ENCODE peak calls at places on chromosomes 7 and 10, in seven cellular contexts. A is OCI-LY7, W is GM23338, C is nephron progenitor cell, L is D341Med, M is amygdala, T is Calu3. G is an unnamed sample.

GRCh38 chr10:87093461-87094372 is 926 bp downstream of the GLUD1 start:
- DNase-seq in A (peak), W (peak), C (peak), L (peak), M (no peak), T (peak), G (no peak)

GRCh38 chr10:46019541-46020343 is 10.7 kb downstream of the NCOA4 start:
- DNase-seq in A (peak), W (peak), C (no peak), L (no peak), M (peak), T (no peak), G (no peak)

GRCh38 chr7:24722386-24723177 is 34.7 kb downstream of the GSDME start:
- DNase-seq in A (peak), W (peak), C (peak), L (peak), M (no peak), T (peak), G (no peak)

GRCh38 chr7:144011458-144012230 is 11.5 kb downstream of the OR6B1 start:
- DNase-seq in A (no peak), W (no peak), C (no peak), L (no peak), M (no peak), T (no peak), G (no peak)

GRCh38 chr7:44103941-44104879 is at the start of gene AEBP1:
- DNase-seq in A (peak), W (peak), C (peak), L (peak), M (no peak), T (no peak), G (no peak)

GRCh38 chr10:133210398-133211140 is 19.4 kb upstream of the UTF1 start:
- DNase-seq in A (no peak), W (no peak), C (no peak), L (no peak), M (no peak), T (no peak), G (no peak)

GRCh38 chr10:110864662-110865140 is 7.0 kb upstream of the PDCD4 start:
- DNase-seq in A (peak), W (no peak), C (no peak), L (no peak), M (no peak), T (no peak), G (no peak)

GRCh38 chr7:50596484-50596883 is 31.3 kb upstream of the DDC start:
- DNase-seq in A (no peak), W (no peak), C (no peak), L (no peak), M (no peak), T (no peak), G (no peak)

GRCh38 chr7:133477786-133478185 is 224.9 kb downstream of the EXOC4 start:
- DNase-seq in A (no peak), W (no peak), C (no peak), L (no peak), M (no peak), T (no peak), G (no peak)

GRCh38 chr10:58712982-58713381 is 200.3 kb downstream of the BICC1 start:
- DNase-seq in A (no peak), W (peak), C (no peak), L (no peak), M (no peak), T (no peak), G (no peak)

GRCh38 chr7:18087687-18088078 is 60.0 kb upstream of the PRPS1L1 start:
- DNase-seq in A (no peak), W (peak), C (peak), L (peak), M (no peak), T (peak), G (peak)

G was measured in NCI-H1092.